ENCODE peak calls at places on chromosomes 4 and X, in nine cellular contexts. One of them, this sample, is unnamed.

GRCh38 chr4:184310171-184310567 is 92.5 kb upstream of the ENPP6 start:
- DNase-seq in cerebellum: no peak
- DNase-seq in fibroblast of the aortic adventitia: no peak
- DNase-seq in stimulated activated CD8-positive, alpha-beta memory T cell treated with anti-CD3 and anti-CD28 coated beads, Interleukin-15, amount 100 ng/mL, for 1 hour: no peak
- DNase-seq in T-helper 17 cell: no peak
- DNase-seq in left ventricle myocardium superior: peak; percentile 35
- DNase-seq in right lobe of liver: peak; percentile 25
- DNase-seq in cardiac fibroblast: peak; percentile 19
- DNase-seq in heart left ventricle: no peak
- DNase-seq in this sample: no peak

GRCh38 chrX:1558761-1559468 is 21.9 kb upstream of the P2RY8 start:
- DNase-seq in right lobe of liver: no peak
- DNase-seq in cerebellum: no peak
- DNase-seq in left ventricle myocardium superior: no peak
- DNase-seq in fibroblast of the aortic adventitia: no peak
- DNase-seq in heart left ventricle: no peak
- DNase-seq in cardiac fibroblast: no peak
- DNase-seq in stimulated activated CD8-positive, alpha-beta memory T cell treated with anti-CD3 and anti-CD28 coated beads, Interleukin-15, amount 100 ng/mL, for 1 hour: no peak
- DNase-seq in T-helper 17 cell: no peak
- DNase-seq in this sample: peak; percentile 45

GRCh38 chr4:41932988-41933387 is 2.2 kb upstream of the TMEM33 start:
- DNase-seq in fibroblast of the aortic adventitia: no peak
- DNase-seq in left ventricle myocardium superior: no peak
- DNase-seq in cardiac fibroblast: no peak
- DNase-seq in cerebellum: no peak
- DNase-seq in right lobe of liver: no peak
- DNase-seq in heart left ventricle: no peak
- DNase-seq in stimulated activated CD8-positive, alpha-beta memory T cell treated with anti-CD3 and anti-CD28 coated beads, Interleukin-15, amount 100 ng/mL, for 1 hour: no peak
- DNase-seq in T-helper 17 cell: no peak
- DNase-seq in this sample: no peak

GRCh38 chr4:10223782-10224181 is 107.2 kb upstream of the WDR1 start:
- DNase-seq in cardiac fibroblast: no peak
- DNase-seq in cerebellum: no peak
- DNase-seq in stimulated activated CD8-positive, alpha-beta memory T cell treated with anti-CD3 and anti-CD28 coated beads, Interleukin-15, amount 100 ng/mL, for 1 hour: no peak
- DNase-seq in left ventricle myocardium superior: no peak
- DNase-seq in heart left ventricle: no peak
- DNase-seq in fibroblast of the aortic adventitia: no peak
- DNase-seq in right lobe of liver: no peak
- DNase-seq in T-helper 17 cell: no peak
- DNase-seq in this sample: no peak

GRCh38 chrX:19212037-19212436 is 89.8 kb upstream of the ADGRG2 start:
- DNase-seq in left ventricle myocardium superior: no peak
- DNase-seq in T-helper 17 cell: no peak
- DNase-seq in right lobe of liver: no peak
- DNase-seq in heart left ventricle: no peak
- DNase-seq in cardiac fibroblast: no peak
- DNase-seq in fibroblast of the aortic adventitia: no peak
- DNase-seq in stimulated activated CD8-positive, alpha-beta memory T cell treated with anti-CD3 and anti-CD28 coated beads, Interleukin-15, amount 100 ng/mL, for 1 hour: no peak
- DNase-seq in cerebellum: no peak
- DNase-seq in this sample: no peak

GRCh38 chrX:70264784-70265183 is 3.4 kb upstream of the ARR3 start:
- DNase-seq in right lobe of liver: no peak
- DNase-seq in cerebellum: no peak
- DNase-seq in cardiac fibroblast: peak; percentile 2
- DNase-seq in fibroblast of the aortic adventitia: no peak
- DNase-seq in heart left ventricle: no peak
- DNase-seq in left ventricle myocardium superior: no peak
- DNase-seq in stimulated activated CD8-positive, alpha-beta memory T cell treated with anti-CD3 and anti-CD28 coated beads, Interleukin-15, amount 100 ng/mL, for 1 hour: no peak
- DNase-seq in T-helper 17 cell: no peak
- DNase-seq in this sample: no peak

GRCh38 chr4:122156819-122157218 is 4.7 kb downstream of the BLTP1 start:
- DNase-seq in heart left ventricle: no peak
- DNase-seq in right lobe of liver: no peak
- DNase-seq in cerebellum: no peak
- DNase-seq in cardiac fibroblast: no peak
- DNase-seq in stimulated activated CD8-positive, alpha-beta memory T cell treated with anti-CD3 and anti-CD28 coated beads, Interleukin-15, amount 100 ng/mL, for 1 hour: no peak
- DNase-seq in T-helper 17 cell: no peak
- DNase-seq in left ventricle myocardium superior: no peak
- DNase-seq in fibroblast of the aortic adventitia: no peak
- DNase-seq in this sample: no peak

GRCh38 chr4:48635310-48635709 is 144.8 kb downstream of the FRYL start:
- DNase-seq in cardiac fibroblast: peak; percentile 46
- DNase-seq in left ventricle myocardium superior: no peak
- DNase-seq in heart left ventricle: no peak
- DNase-seq in fibroblast of the aortic adventitia: peak; percentile 14
- DNase-seq in cerebellum: no peak
- DNase-seq in stimulated activated CD8-positive, alpha-beta memory T cell treated with anti-CD3 and anti-CD28 coated beads, Interleukin-15, amount 100 ng/mL, for 1 hour: no peak
- DNase-seq in T-helper 17 cell: no peak
- DNase-seq in right lobe of liver: no peak
- DNase-seq in this sample: no peak

GRCh38 chr4:157025898-157026297 is 50.1 kb upstream of the GLRB start:
- DNase-seq in T-helper 17 cell: no peak
- DNase-seq in left ventricle myocardium superior: no peak
- DNase-seq in right lobe of liver: no peak
- DNase-seq in stimulated activated CD8-positive, alpha-beta memory T cell treated with anti-CD3 and anti-CD28 coated beads, Interleukin-15, amount 100 ng/mL, for 1 hour: no peak
- DNase-seq in cardiac fibroblast: no peak
- DNase-seq in heart left ventricle: no peak
- DNase-seq in fibroblast of the aortic adventitia: no peak
- DNase-seq in cerebellum: no peak
- DNase-seq in this sample: no peak

This sample was measured in activated CD8-positive, alpha-beta memory T cell treated with anti-CD3 and anti-CD28 coated beads, Interleukin-2, amount 50 U/mL, for 48 hours.